ENCODE peak calls at places on chromosomes 3 and 15, in four cellular contexts. W, L, H and D are unnamed samples.
A peak's percentile ranks its signal among the peaks of the same experiment; 100 is the strongest.

GRCh38 chr3:153160451-153161137 is 1.4 kb upstream of the RAP2B start:
- DNase-seq in W (peak; percentile 88), L (peak; percentile 92), H (peak; percentile 65), D (peak; percentile 96)

GRCh38 chr15:36943496-36944361 is 156.6 kb downstream of the MEIS2 start:
- DNase-seq in W (no peak), L (no peak), H (no peak), D (no peak)

GRCh38 chr15:47998523-47999113 is 122.2 kb upstream of the SLC24A5 start:
- DNase-seq in W (no peak), L (no peak), H (no peak), D (no peak)

GRCh38 chr15:100166313-100166712 is 175.5 kb downstream of the ADAMTS17 start:
- DNase-seq in W (no peak), L (peak; percentile 59), H (no peak), D (no peak)

GRCh38 chr15:68592054-68592453 is 13.3 kb downstream of the CORO2B start:
- DNase-seq in W (no peak), L (no peak), H (no peak), D (no peak)

GRCh38 chr3:194910414-194910979 is 224.8 kb downstream of the FAM43A start:
- DNase-seq in W (no peak), L (no peak), H (no peak), D (no peak)

GRCh38 chr3:50396502-50396901 is 37.2 kb upstream of the TMEM115 start:
- DNase-seq in W (no peak), L (peak; percentile 94), H (peak; percentile 55), D (no peak)

GRCh38 chr15:62337934-62338333 is 172.8 kb upstream of the C2CD4B start:
- DNase-seq in W (no peak), L (peak; percentile 78), H (no peak), D (no peak)

GRCh38 chr3:104553121-104553520 is 813.6 kb upstream of the ALCAM start:
- DNase-seq in W (no peak), L (no peak), H (no peak), D (no peak)

GRCh38 chr15:89654311-89654761 is 931 bp downstream of the KIF7 start:
- DNase-seq in W (no peak), L (peak; percentile 62), H (no peak), D (peak; percentile 87)

GRCh38 chr3:90015688-90016356 is 908.4 kb downstream of the EPHA3 start:
- DNase-seq in W (peak; percentile 46), L (peak; percentile 79), H (no peak), D (peak; percentile 55)

GRCh38 chr3:123140591-123140990 is 61.2 kb upstream of the SEC22A start:
- DNase-seq in W (no peak), L (no peak), H (no peak), D (no peak)

GRCh38 chr15:90231028-90232017 is 2.4 kb downstream of the CIB1 start:
- DNase-seq in W (no peak), L (peak; percentile 47), H (no peak), D (no peak)

GRCh38 chr15:46280753-46281521 is 646.1 kb downstream of the SQOR start:
- DNase-seq in W (peak; percentile 28), L (peak; percentile 56), H (no peak), D (no peak)

GRCh38 chr15:53675832-53676231 is 83.6 kb downstream of the WDR72 start:
- DNase-seq in W (no peak), L (no peak), H (no peak), D (no peak)

GRCh38 chr3:104594491-104594890 is 772.2 kb upstream of the ALCAM start:
- DNase-seq in W (no peak), L (no peak), H (no peak), D (no peak)

GRCh38 chr15:68820205-68820588 is 498 bp downstream of the ANP32A start:
- DNase-seq in W (peak; percentile 71), L (peak; percentile 28), H (no peak), D (peak; percentile 69)

GRCh38 chr3:137062250-137062649 is 104.5 kb downstream of the IL20RB start:
- DNase-seq in W (no peak), L (no peak), H (no peak), D (no peak)

GRCh38 chr15:33679065-33679464 is 289.2 kb upstream of the CHRM5 start:
- DNase-seq in W (no peak), L (no peak), H (no peak), D (peak; percentile 37)

GRCh38 chr3:86251781-86252180 is 739.2 kb downstream of the VGLL3 start:
- DNase-seq in W (no peak), L (no peak), H (no peak), D (no peak)

GRCh38 chr15:70217246-70218160 is 119.8 kb upstream of the TLE3 start:
- DNase-seq in W (no peak), L (no peak), H (no peak), D (no peak)

GRCh38 chr3:185699927-185700326 is 113.8 kb downstream of the SENP2 start:
- DNase-seq in W (no peak), L (no peak), H (no peak), D (no peak)

GRCh38 chr3:185691622-185692021 is 105.5 kb downstream of the SENP2 start:
- DNase-seq in W (no peak), L (no peak), H (no peak), D (no peak)

GRCh38 chr3:185701891-185702563 is 115.9 kb downstream of the SENP2 start:
- DNase-seq in W (no peak), L (no peak), H (no peak), D (no peak)

GRCh38 chr3:185693985-185694675 is 108.0 kb downstream of the SENP2 start:
- DNase-seq in W (no peak), L (peak; percentile 30), H (no peak), D (peak; percentile 69)

GRCh38 chr3:185696039-185696438 is 109.9 kb downstream of the SENP2 start:
- DNase-seq in W (no peak), L (no peak), H (no peak), D (no peak)
- H4K20me1 ChIP-seq in W (peaks cover 70% of the 10 kb centered on the region), L (no peaks in the 10 kb centered on the region), H (peaks cover 6% of the 10 kb centered on the region), D (no peaks in the 10 kb centered on the region)

DNA sequence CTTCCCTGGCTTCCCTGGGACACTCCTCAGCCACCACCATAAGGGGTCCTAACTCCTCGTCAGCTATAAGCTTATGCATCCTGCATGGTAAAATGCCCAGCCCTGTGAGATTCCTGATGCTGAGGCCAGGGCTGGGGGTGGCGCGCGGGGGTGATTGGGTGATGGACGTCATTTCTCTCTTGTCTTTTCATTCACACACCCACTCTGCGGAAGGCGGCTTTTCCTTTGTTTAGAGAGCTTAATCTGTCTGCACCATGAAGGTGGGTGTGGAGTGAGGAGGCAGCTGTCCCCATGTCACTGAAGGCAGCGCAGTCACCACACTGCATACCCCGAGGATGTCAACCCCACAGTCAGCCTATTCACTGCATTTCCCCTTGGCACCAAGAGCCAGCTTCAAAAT is 110.0 kb upstream of the NSMCE3 start:
- DNase-seq in W (no peak), L (no peak), H (no peak), D (no peak)
- H3K9me2 ChIP-seq in W (no peaks in the 10 kb centered on the region), L (no peaks in the 10 kb centered on the region), H (no peaks in the 10 kb centered on the region), D (no peaks in the 10 kb centered on the region)

DNA sequence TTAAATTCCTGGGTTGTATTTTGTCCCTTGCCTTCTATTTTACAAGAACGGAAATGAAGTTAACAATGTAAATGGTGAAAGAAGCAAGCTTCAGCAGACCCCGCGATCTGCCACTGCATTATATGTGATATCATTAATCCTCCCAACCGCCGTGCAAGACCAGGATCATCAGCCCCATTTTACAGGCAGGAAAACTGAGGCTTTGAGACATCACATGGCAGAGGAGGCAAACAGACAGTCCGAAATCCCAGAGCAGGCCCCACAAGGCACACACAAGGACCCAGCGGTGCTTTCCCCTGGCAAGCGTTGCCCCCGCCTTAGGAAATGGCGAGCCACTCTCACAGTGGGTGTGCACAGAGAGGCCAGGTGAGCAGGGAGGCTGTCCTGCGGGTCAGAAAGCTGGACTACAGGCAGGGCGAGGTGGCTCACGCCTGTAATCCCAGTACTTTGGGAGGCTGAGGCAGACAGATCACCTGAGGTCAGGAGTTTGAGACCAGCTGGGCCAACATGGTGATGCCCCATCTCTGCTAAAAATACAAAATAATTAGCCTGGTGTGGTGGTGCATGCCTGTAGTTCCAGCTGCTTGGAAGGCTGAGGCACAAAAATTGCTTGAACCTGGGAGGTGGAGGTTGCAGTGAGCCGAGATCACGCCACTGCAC is 16.2 kb downstream of the FGD5 start:
- DNase-seq in W (no peak), L (no peak), H (no peak), D (no peak)
- H4K20me1 ChIP-seq in W (no peaks in the 10 kb centered on the region), L (no peaks in the 10 kb centered on the region), H (no peaks in the 10 kb centered on the region), D (no peaks in the 10 kb centered on the region)

DNA sequence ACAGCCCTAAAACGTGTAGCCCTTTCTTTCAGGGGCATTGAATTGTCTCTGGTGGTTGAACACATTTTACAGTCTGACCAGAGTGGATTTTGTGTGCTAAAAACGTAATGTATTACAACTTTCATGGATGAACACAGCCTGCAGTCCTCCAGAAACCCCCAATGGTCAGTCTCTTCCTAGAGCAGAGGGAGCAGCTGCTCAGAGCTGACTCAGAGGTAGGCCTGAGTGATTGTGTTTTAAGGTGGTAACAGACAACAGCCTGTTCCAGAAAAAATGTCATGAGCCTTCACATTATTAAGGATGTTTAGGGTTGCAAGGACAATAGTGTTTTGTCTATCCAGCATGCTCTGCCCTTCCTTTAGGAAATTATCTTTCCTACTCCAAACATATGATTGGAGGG is 34.5 kb upstream of the CTNNB1 start:
- DNase-seq in W (no peak), L (no peak), H (no peak), D (no peak)
- H3K9me2 ChIP-seq in W (no peaks in the 10 kb centered on the region), L (no peaks in the 10 kb centered on the region), H (no peaks in the 10 kb centered on the region), D (peaks cover 3% of the 10 kb centered on the region)

DNA sequence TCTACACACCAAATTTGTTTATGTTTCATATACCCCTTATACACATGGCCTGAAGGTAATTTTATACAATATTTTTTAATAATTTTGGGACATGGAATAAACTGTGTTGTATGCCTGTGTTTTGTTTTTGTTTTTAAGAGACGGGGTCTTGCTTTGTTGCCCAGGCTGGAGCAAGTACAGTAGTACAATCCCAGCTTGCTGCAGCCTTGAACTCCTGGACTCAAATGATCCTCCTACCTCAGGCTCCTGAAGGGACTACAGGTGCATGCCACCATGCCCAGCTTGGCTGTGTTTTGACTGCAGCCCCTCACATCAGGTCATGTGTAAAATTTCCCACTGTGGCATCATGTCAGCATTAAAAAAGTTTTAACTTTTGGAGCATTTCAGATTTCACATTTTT is 18.6 kb downstream of the SETD2 start:
- DNase-seq in W (no peak), L (no peak), H (no peak), D (no peak)
- H4K20me1 ChIP-seq in W (peaks cover 100% of the 10 kb centered on the region), L (peaks cover 38% of the 10 kb centered on the region), H (peaks cover 7% of the 10 kb centered on the region), D (peaks cover 27% of the 10 kb centered on the region)

GRCh38 chr3:41163399-41163798 is 35.9 kb upstream of the CTNNB1 start:
- DNase-seq in W (peak; percentile 37), L (no peak), H (no peak), D (no peak)
- H3K9me2 ChIP-seq in W (no peaks in the 10 kb centered on the region), L (no peaks in the 10 kb centered on the region), H (no peaks in the 10 kb centered on the region), D (no peaks in the 10 kb centered on the region)

GRCh38 chr3:120022729-120023128 is 71.5 kb downstream of the GSK3B start:
- DNase-seq in W (no peak), L (no peak), H (no peak), D (peak; percentile 23)
- H4K20me1 ChIP-seq in W (peaks cover 95% of the 10 kb centered on the region), L (peaks cover 64% of the 10 kb centered on the region), H (peaks cover 18% of the 10 kb centered on the region), D (peaks cover 66% of the 10 kb centered on the region)

DNA sequence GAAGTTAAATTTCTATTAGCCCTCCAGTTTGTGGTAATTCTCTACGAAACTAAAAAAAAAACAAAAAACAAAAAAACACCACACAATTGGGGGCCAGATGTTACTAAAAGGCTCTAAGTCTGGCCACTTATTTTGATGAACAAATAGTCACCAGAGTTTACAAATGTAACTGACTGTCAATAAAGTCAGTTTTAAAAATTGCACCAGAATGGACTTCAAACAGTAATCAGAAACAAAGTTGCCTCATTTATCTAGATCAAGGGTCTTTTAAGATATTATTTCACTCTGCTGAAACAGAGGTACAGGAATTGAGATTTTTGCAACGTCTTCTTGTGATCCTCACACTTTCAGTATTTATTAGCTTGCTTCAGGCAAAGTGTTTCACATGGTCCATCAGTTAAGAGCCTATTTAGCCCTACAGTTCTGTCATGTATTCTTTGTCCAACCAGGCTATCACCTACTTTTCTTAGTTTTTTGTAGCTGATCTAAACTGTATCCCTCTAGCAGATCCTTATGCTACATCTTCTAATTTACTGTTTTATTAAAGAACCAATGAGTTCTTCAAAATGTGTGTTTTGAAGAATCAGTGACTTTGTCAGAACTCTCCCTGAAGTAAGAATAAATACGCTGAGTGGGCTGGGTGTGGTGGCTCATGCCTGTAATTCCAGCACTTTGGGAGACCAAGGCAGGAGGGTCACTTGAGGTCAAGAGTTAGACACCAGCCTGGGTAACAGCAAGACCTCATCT is 74.7 kb downstream of the ANKRD28 start:
- DNase-seq in W (no peak), L (no peak), H (no peak), D (no peak)
- H3K9me2 ChIP-seq in W (no peaks in the 10 kb centered on the region), L (no peaks in the 10 kb centered on the region), H (no peaks in the 10 kb centered on the region), D (no peaks in the 10 kb centered on the region)